ENCODE peak calls at places on chromosomes 12 and 14, in six cellular contexts. D is IMR-90, Q is H1, Z is mesenchymal stem cell, W is trophoblast cell, P is H9. X is an unnamed sample.

GRCh38 chr12:48025281-48025680 is 21.0 kb upstream of the COL2A1 start:
- DNase-seq in W (no peak), D (no peak), Z (no peak), Q (no peak), P (no peak), X (no peak)

GRCh38 chr14:64763801-64764511 is 59.7 kb downstream of the PLEKHG3 start:
- DNase-seq in Q (no peak), Z (peak), W (no peak), P (no peak), D (peak), X (no peak)

GRCh38 chr12:105480162-105480561 is 149.7 kb downstream of the C12orf75 start:
- DNase-seq in D (peak), W (no peak), P (no peak), Q (no peak), Z (peak), X (no peak)

GRCh38 chr12:128813392-128813791 is 10.4 kb downstream of the SLC15A4 start:
- DNase-seq in Z (no peak), D (no peak), P (no peak), W (no peak), Q (no peak), X (no peak)

GRCh38 chr12:123119808-123120207 is 31.1 kb downstream of the PITPNM2 start:
- DNase-seq in Z (no peak), Q (no peak), P (no peak), W (peak), D (no peak), X (no peak)

GRCh38 chr12:123990512-123990911 is 17.5 kb downstream of the ZNF664 start:
- DNase-seq in Z (peak), D (peak), P (no peak), W (no peak), Q (no peak), X (no peak)

GRCh38 chr12:102480401-102480800 is at the start of gene IGF1:
- DNase-seq in Z (peak), D (peak), W (no peak), Q (no peak), P (no peak), X (no peak)

GRCh38 chr14:67987596-67987995 is 168.0 kb downstream of the RAD51B start:
- DNase-seq in W (no peak), P (no peak), Q (no peak), Z (peak), D (peak), X (no peak)

GRCh38 chr14:22838631-22839041 is 2.3 kb downstream of the MMP14 start:
- DNase-seq in P (no peak), Z (peak), W (peak), Q (no peak), D (peak), X (no peak)

GRCh38 chr12:48795550-48796455 is 6.9 kb upstream of the ADCY6 start:
- DNase-seq in D (peak), P (peak), Z (peak), Q (peak), W (peak), X (peak)

GRCh38 chr12:7100239-7100638 is 8.0 kb upstream of the C1R start:
- DNase-seq in P (no peak), W (no peak), Q (no peak), Z (no peak), D (no peak), X (no peak)

GRCh38 chr14:59511916-59512530 is 27.7 kb downstream of the JKAMP start:
- DNase-seq in P (peak), Z (no peak), Q (peak), W (no peak), D (no peak), X (peak)

GRCh38 chr12:77746108-77746507 is 84.6 kb upstream of the NAV3 start:
- DNase-seq in W (no peak), Q (no peak), P (no peak), Z (peak), D (peak), X (no peak)

GRCh38 chr12:88650715-88651114 is 70.4 kb upstream of the KITLG start:
- DNase-seq in Z (peak), Q (no peak), D (peak), W (no peak), P (no peak), X (no peak)

GRCh38 chr12:56884421-56884820 is 49.8 kb downstream of the SDR9C7 start:
- DNase-seq in D (no peak), W (peak), Z (no peak), Q (no peak), P (no peak), X (no peak)

GRCh38 chr12:98838282-98838681 is 193.2 kb downstream of the APAF1 start:
- DNase-seq in D (peak), Q (no peak), P (no peak), Z (no peak), W (peak), X (no peak)

GRCh38 chr12:16881986-16882385 is 276.0 kb upstream of the LMO3 start:
- DNase-seq in W (no peak), Z (no peak), D (no peak), P (no peak), Q (no peak), X (no peak)

GRCh38 chr14:64979336-64980074 is 7.2 kb upstream of the FNTB start:
- DNase-seq in W (no peak), Q (no peak), P (no peak), D (peak), Z (no peak), X (no peak)

GRCh38 chr12:28517101-28517500 is 326.8 kb downstream of the CCDC91 start:
- DNase-seq in W (no peak), Q (no peak), P (no peak), Z (no peak), D (no peak), X (no peak)

GRCh38 chr14:70821916-70822705 is 12.8 kb upstream of the MAP3K9 start:
- DNase-seq in P (peak), W (peak), Q (peak), Z (peak), D (peak), X (peak)
- H3K14ac ChIP-seq in P (peak), W (peak), Q (no peak), Z (peak), D (no peak), X (peak)

GRCh38 chr14:97994020-97994531 is 1196.9 kb downstream of the VRK1 start:
- DNase-seq in Q (no peak), Z (no peak), W (no peak), D (no peak), P (no peak), X (no peak)

GRCh38 chr14:97995571-97995970 is 1198.4 kb downstream of the VRK1 start:
- DNase-seq in Q (no peak), Z (no peak), D (no peak), P (no peak), W (no peak), X (no peak)

GRCh38 chr14:97995038-97995437 is 1197.9 kb downstream of the VRK1 start:
- DNase-seq in Q (no peak), P (no peak), Z (no peak), D (no peak), W (no peak), X (no peak)

GRCh38 chr14:97993508-97994019 is 1196.4 kb downstream of the VRK1 start:
- DNase-seq in Q (no peak), W (no peak), Z (no peak), P (no peak), D (no peak), X (no peak)
- H3K14ac ChIP-seq in Q (no peak), W (no peak), Z (no peak), P (no peak), D (no peak), X (no peak)

DNA sequence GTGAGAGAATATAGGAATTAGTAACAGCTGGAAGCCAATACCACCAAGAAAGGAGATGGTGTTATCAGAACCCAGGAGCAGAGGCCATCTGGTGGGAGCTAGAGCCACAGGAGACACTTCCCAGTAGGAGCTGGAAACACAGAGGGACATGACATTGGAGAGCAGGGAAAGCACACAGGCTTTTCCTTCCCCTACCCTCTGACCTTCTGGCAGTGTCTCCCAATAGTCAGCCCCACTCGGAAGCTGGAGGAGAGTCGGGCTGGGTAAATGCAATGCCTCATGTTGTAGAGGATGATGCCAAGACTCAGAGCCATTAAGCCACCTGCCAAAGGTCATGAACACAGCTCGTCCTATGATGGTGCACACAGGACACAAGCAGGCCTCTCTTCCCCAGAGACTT is 538.5 kb downstream of the BCL11B start:
- DNase-seq in Z (no peak), P (no peak), Q (no peak), D (no peak), W (no peak), X (no peak)
- H3K14ac ChIP-seq in Z (no peak), P (no peak), Q (no peak), D (no peak), W (no peak), X (no peak)

GRCh38 chr14:69669375-69669774 is 58.0 kb downstream of the SUSD6 start:
- DNase-seq in D (no peak), P (no peak), Z (no peak), W (no peak), Q (no peak), X (no peak)

GRCh38 chr14:69666698-69667211 is 55.4 kb downstream of the SUSD6 start:
- DNase-seq in W (no peak), D (peak), Q (no peak), Z (no peak), P (no peak), X (no peak)

GRCh38 chr14:69670093-69670492 is 58.7 kb downstream of the SUSD6 start:
- DNase-seq in W (no peak), P (no peak), Q (no peak), D (no peak), Z (no peak), X (no peak)

GRCh38 chr14:69666112-69666511 is 54.7 kb downstream of the SUSD6 start:
- DNase-seq in Z (no peak), W (no peak), D (no peak), P (no peak), Q (no peak), X (no peak)

DNA sequence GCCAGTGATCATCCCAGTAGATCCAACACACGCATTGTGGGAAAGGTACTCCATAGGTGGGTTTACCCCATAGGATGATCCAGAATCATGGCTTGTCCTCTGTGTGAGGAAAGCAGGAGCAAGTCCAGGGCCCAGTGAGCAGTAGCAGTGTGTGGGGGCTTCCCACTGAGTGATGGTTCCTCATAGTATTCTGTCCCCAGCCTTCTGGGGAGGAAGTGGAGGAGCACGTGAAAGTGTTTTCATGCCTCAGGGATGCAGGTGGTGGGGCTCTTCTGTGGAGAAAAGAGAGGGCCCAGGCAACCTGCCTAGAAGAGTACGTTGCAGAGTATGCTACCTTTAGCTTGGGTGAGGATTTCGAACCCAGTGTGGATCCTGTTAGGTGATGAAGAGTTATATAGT is 56.5 kb downstream of the SUSD6 start:
- DNase-seq in Q (no peak), W (no peak), D (no peak), Z (no peak), P (no peak), X (no peak)
- H3K14ac ChIP-seq in Q (no peak), W (no peak), D (peak), Z (no peak), P (no peak), X (no peak)

DNA sequence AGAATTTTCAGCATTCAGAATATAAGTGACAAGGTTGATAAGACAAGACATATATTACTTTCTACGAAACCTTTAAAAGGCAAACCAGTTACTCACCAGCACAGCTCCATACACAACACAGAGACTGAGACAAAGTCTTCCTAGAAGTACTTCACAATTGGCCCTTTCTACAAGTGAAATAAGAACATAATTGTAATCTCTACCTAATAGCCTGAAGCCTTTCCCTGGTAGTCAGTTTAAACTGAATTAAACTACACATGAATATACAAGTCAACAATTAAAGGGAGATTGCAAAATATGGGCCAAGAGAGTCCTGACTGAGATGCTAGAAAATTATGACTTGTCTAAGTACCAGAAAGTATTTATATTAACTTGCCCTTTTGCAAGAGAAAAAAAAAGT is 95.9 kb downstream of the PUS7L start:
- DNase-seq in Z (no peak), Q (no peak), P (no peak), W (no peak), D (no peak), X (no peak)
- H3K14ac ChIP-seq in Z (no peak), Q (no peak), P (no peak), W (no peak), D (no peak), X (no peak)

GRCh38 chr12:2311001-2311778 is 258.4 kb downstream of the CACNA1C start:
- DNase-seq in P (no peak), Z (peak), W (no peak), D (peak), Q (no peak), X (no peak)
- H3K14ac ChIP-seq in P (no peak), Z (peak), W (no peak), D (peak), Q (no peak), X (no peak)

GRCh38 chr14:37343307-37344094 is 145.8 kb downstream of the MIPOL1 start:
- DNase-seq in Q (no peak), W (no peak), Z (peak), P (no peak), D (peak), X (no peak)

GRCh38 chr14:37340353-37340752 is 142.6 kb downstream of the MIPOL1 start:
- DNase-seq in D (no peak), P (no peak), Z (no peak), Q (no peak), W (no peak), X (no peak)
- H3K14ac ChIP-seq in D (no peak), P (no peak), Z (no peak), Q (no peak), W (no peak), X (no peak)

X was measured in neuronal stem cell.